ENCODE peak calls at places on chromosomes 4 and X, in four cellular contexts. Y is K562, V is HCT116, J is GM12878. H is an unnamed sample.
A peak's percentile ranks its signal among the peaks of the same experiment; 100 is the strongest.

GRCh38 chrX:14676431-14676830 is 147.1 kb downstream of the GLRA2 start:
- DNase-seq in Y (no peak), V (no peak), J (no peak), H (no peak)

GRCh38 chr4:142416121-142416520 is 430.0 kb downstream of the INPP4B start:
- DNase-seq in Y (no peak), V (no peak), J (no peak), H (no peak)

GRCh38 chr4:55358668-55359067 is 12.6 kb downstream of the SRD5A3 start:
- DNase-seq in Y (peak; percentile 44), V (peak; percentile 50), J (peak; percentile 5), H (no peak)

GRCh38 chrX:21375795-21376069 is 1.5 kb downstream of the CNKSR2 start:
- DNase-seq in Y (no peak), V (no peak), J (no peak), H (no peak)

GRCh38 chr4:147198411-147199051 is 252.9 kb upstream of the TTC29 start:
- DNase-seq in Y (no peak), V (no peak), J (no peak), H (no peak)

GRCh38 chr4:112284662-112285411 is 867 bp downstream of the TIFA start:
- DNase-seq in Y (peak; percentile 46), V (no peak), J (no peak), H (peak; percentile 54)

GRCh38 chr4:127370495-127371069 is 262.2 kb upstream of the INTU start:
- DNase-seq in Y (no peak), V (no peak), J (no peak), H (no peak)

GRCh38 chrX:80578518-80579105 is 158.4 kb downstream of the TENT5D start:
- DNase-seq in Y (peak; percentile 23), V (peak; percentile 10), J (no peak), H (peak; percentile 36)

GRCh38 chr4:86019906-86020305 is 339.9 kb downstream of the MAPK10 start:
- DNase-seq in Y (no peak), V (no peak), J (no peak), H (no peak)

GRCh38 chr4:3290889-3291321 is 1.9 kb upstream of the RGS12 start:
- DNase-seq in Y (no peak), V (no peak), J (no peak), H (no peak)

GRCh38 chr4:99815597-99816011 is 1.0 kb upstream of the DAPP1 start:
- DNase-seq in Y (no peak), V (peak; percentile 78), J (no peak), H (no peak)

GRCh38 chrX:40383969-40384368 is 196.8 kb upstream of the ATP6AP2 start:
- DNase-seq in Y (no peak), V (no peak), J (no peak), H (no peak)

GRCh38 chrX:45788941-45789348 is 588.3 kb upstream of the DIPK2B start:
- DNase-seq in Y (no peak), V (no peak), J (no peak), H (no peak)

GRCh38 chr4:127965803-127966175 is 583 bp downstream of the ABHD18 start:
- DNase-seq in Y (peak; percentile 62), V (peak; percentile 52), J (peak; percentile 21), H (peak; percentile 33)

GRCh38 chrX:152072236-152072635 is 66.1 kb downstream of the MAGEA10 start:
- DNase-seq in Y (peak; percentile 22), V (no peak), J (no peak), H (no peak)

GRCh38 chr4:101527186-101527585 is 179.9 kb upstream of the PPP3CA start:
- DNase-seq in Y (no peak), V (no peak), J (peak; percentile 45), H (no peak)

GRCh38 chr4:97411352-97411751 is 731.9 kb downstream of the STPG2 start:
- DNase-seq in Y (no peak), V (no peak), J (no peak), H (no peak)

GRCh38 chr4:61408163-61408562 is 208.0 kb downstream of the ADGRL3 start:
- DNase-seq in Y (no peak), V (no peak), J (no peak), H (no peak)

DNA sequence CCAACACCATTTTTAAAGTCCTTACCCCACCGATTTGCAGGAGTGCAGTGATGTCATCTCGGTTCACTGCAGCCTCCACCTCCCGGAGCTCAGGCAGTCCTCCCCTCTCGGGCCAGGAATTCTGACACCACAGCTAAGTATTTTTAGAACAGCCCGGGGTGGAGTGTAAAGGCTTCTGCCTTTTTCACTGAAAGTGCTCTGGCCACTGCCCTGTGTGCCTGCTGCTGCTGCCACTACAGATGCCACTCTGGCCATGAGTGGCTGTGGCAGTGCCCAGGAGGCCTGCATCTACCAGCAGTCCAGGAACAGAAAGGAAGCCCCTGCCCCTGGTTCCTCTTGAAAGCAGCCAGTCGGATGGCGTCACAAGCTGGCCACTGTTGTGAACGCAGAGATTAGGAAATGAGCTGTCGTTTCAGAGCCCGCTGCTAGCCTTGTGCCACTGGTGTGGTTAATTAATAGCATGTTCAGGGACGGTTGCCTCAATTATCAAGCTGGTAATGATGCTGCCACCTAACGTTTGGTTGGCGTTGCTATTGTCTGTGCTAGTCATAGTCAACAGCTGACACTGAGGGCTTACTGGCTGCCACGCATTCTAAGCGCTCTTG is 23.6 kb upstream of the TBC1D14 start:
- DNase-seq in Y (no peak), V (no peak), J (peak; percentile 34), H (peak; percentile 62)
- TF ChIP-seq JUND in Y (no peak), V (no peak), J (no peak), H (no peak)

DNA sequence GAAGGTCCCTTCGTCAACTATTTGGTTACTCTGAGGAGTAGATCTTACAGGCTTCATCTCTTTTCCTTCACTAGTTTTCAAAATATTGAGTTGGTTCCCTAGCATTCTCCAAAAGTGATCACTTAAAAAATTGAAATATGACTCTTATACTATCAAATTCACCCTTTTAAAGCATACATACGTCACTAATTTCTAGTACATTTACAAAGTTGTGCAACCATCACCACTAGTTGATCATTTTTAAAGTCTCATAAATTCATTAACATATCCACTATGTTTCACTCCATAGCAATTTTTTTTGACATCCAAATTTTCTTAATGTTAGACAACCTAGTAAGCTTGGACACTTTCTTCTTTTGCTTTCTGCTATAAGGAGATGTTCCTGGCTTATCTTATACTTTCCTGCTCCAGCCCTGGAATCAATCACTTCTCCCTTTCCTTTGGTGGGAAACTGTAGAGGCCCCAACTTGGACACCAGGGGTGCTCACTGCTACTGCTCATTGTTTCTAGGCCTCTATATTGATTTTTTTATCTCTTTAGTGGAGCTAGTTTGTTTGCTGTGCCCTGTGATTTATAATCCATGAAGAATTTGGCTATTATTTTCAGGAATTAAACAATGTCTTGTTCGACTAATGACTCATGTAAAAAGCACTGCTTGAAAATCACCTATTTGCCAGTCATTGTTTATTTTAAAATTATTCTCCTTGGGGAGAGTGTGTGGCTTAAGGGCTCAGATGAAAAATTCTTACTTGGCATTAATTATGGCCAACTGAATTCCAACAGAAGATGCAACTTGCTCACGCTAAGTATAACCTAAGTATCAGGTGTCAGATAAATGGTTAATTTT is 4.0 kb upstream of the ZFX start:
- DNase-seq in Y (peak; percentile 14), V (no peak), J (no peak), H (no peak)
- TF ChIP-seq JUND in Y (no peak), V (no peak), J (no peak), H (no peak)

GRCh38 chr4:21451032-21451431 is 497.5 kb downstream of the KCNIP4 start:
- DNase-seq in Y (no peak), V (no peak), J (no peak), H (no peak)
- TF ChIP-seq JUND in Y (no peak), V (no peak), J (no peak), H (no peak)

GRCh38 chr4:67545996-67546356 is 673 bp upstream of the CENPC start:
- DNase-seq in Y (no peak), V (no peak), J (no peak), H (no peak)

GRCh38 chr4:67546971-67547370 is 1.7 kb upstream of the CENPC start:
- DNase-seq in Y (no peak), V (no peak), J (no peak), H (no peak)

GRCh38 chr4:67549123-67549522 is 3.8 kb upstream of the CENPC start:
- DNase-seq in Y (no peak), V (no peak), J (no peak), H (peak; percentile 41)

GRCh38 chr4:67555447-67555846 is 3.1 kb upstream of the STAP1 start:
- DNase-seq in Y (no peak), V (no peak), J (no peak), H (no peak)

GRCh38 chr4:67550491-67551256 is 5.4 kb upstream of the CENPC start:
- DNase-seq in Y (no peak), V (no peak), J (no peak), H (no peak)
- TF ChIP-seq JUND in Y (no peak), V (no peak), J (no peak), H (no peak)

DNA sequence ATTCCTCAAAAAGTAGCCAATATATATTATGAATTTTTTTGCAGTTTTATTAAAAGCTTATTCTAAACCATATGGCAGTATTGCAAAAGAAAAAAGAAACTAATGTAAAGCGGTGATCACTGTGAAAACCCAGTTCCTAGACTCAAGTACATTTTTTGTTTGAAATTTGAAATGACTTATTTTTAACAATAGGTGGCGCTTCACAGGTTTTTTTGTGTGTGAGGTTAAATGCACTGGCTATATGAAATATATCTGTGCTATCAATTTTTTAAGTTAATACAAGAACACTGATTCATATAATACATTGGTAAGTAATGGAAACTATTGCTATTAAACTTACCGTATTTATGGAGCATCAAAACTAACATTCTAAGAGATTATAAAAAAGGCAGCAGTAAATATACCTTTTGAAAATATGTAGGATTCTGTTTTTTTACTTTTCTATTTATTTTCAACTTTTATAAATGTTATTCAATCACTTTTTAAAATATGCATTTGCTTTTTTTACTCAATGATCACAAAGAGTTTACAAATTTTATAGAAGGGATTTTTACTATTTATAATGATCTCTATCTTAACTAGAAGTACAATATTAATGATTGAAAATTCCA is 5.6 kb upstream of the SPRY1 start:
- DNase-seq in Y (no peak), V (peak; percentile 4), J (no peak), H (peak; percentile 36)
- TF ChIP-seq JUND in Y (no peak), V (no peak), J (no peak), H (no peak)

DNA sequence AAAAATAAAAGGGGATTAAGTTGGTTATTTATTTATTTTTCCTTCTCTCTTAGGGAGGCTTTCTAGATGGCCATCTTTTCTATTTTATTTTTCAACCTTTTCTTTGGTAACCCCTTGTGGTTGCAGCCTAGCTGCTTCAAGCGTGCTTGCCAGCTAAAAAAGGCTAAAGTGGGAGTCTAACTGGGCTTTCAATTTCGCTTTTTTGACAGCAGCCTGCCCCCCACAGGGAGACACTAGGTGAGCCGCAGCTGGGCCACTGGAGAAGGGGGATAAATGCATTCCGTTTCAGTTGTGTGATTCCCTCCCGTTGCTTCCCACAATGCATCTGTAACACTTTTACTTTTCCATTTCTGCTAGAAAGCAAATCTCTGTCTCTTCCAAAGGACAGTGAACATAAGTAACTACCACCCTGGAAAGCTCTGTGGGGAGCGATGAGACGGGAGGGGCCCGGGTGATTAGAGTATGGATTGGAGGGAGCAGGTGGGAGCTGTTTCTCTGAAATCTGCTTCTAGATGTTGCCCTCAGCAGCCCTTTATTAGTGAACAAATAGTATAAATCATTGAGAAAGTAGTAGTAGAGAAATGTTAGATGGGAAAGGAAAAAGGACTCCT is 86.2 kb upstream of the RAPGEF2 start:
- DNase-seq in Y (peak; percentile 61), V (no peak), J (peak; percentile 56), H (no peak)
- TF ChIP-seq JUND in Y (no peak), V (no peak), J (no peak), H (no peak)